ENCODE peak calls at places on chromosomes 13 and 19, in four cellular contexts. H is tibial nerve, S is ovary, U is OCI-LY7. B is an unnamed sample.

GRCh38 chr13:90757127-90757680 is 590.3 kb upstream of the MIR17HG start:
- DNase-seq in H (no peak), S (no peak), U (no peak), B (no peak)

GRCh38 chr13:42113478-42113877 is 65.0 kb downstream of the DGKH start:
- DNase-seq in U (no peak), H (no peak), S (no peak), B (no peak)

GRCh38 chr19:801861-802496 is 4.7 kb downstream of the PTBP1 start:
- DNase-seq in U (no peak), S (peak; percentile 63), H (no peak), B (no peak)

GRCh38 chr19:49567722-49568454 is 12.5 kb downstream of the NOSIP start:
- DNase-seq in H (no peak), U (no peak), S (no peak), B (no peak)

GRCh38 chr13:35599385-35599784 is 122.9 kb upstream of the MAB21L1 start:
- DNase-seq in H (no peak), S (no peak), U (no peak), B (no peak)

GRCh38 chr19:55598034-55598433 is 1.3 kb downstream of the FIZ1 start:
- DNase-seq in S (no peak), U (no peak), H (no peak), B (no peak)

GRCh38 chr13:54356849-54357248 is 1328.2 kb downstream of the OLFM4 start:
- DNase-seq in H (no peak), U (no peak), S (no peak), B (no peak)

GRCh38 chr13:30371649-30372265 is 50.5 kb upstream of the UBE2L5 start:
- DNase-seq in U (peak; percentile 100), H (no peak), S (no peak), B (no peak)

GRCh38 chr13:72696590-72696989 is 30.8 kb downstream of the MZT1 start:
- DNase-seq in U (no peak), S (no peak), H (no peak), B (no peak)

GRCh38 chr13:99033814-99034213 is 56.0 kb upstream of the DOCK9 start:
- DNase-seq in U (peak; percentile 37), H (no peak), S (no peak), B (no peak)

GRCh38 chr13:113859311-113860050 is 4.4 kb downstream of the GAS6 start:
- DNase-seq in S (peak; percentile 24), H (no peak), U (no peak), B (no peak)

GRCh38 chr13:83878691-83879410 is 3.4 kb downstream of the SLITRK1 start:
- DNase-seq in H (no peak), U (no peak), S (no peak), B (no peak)

GRCh38 chr19:10820173-10820572 is 15.8 kb downstream of the TMED1 start:
- DNase-seq in S (no peak), U (peak; percentile 34), H (no peak), B (no peak)

GRCh38 chr19:12782424-12783225 is 7.3 kb upstream of the HOOK2 start:
- DNase-seq in U (peak; percentile 54), H (peak; percentile 81), S (peak; percentile 96), B (peak; percentile 93)

GRCh38 chr13:40776681-40777165 is 5.7 kb upstream of the MRPS31 start:
- DNase-seq in H (no peak), U (peak; percentile 67), S (no peak), B (no peak)

GRCh38 chr13:43874512-43875092 is 4.9 kb downstream of the CCDC122 start:
- DNase-seq in U (peak; percentile 57), H (no peak), S (no peak), B (no peak)

GRCh38 chr13:100363874-100364273 is 224.7 kb downstream of the GGACT start:
- DNase-seq in H (no peak), U (no peak), S (no peak), B (no peak)

GRCh38 chr19:5988520-5989387 is 10.8 kb upstream of the RANBP3 start:
- DNase-seq in U (peak; percentile 44), S (no peak), H (no peak), B (no peak)

GRCh38 chr19:6736917-6737283 is 480 bp downstream of the GPR108 start:
- DNase-seq in H (no peak), S (no peak), U (no peak), B (no peak)

GRCh38 chr13:60756306-60756705 is 359.3 kb downstream of the TDRD3 start:
- DNase-seq in H (no peak), U (no peak), S (no peak), B (no peak)

GRCh38 chr19:888615-889385 is 4.2 kb downstream of the MED16 start:
- DNase-seq in S (no peak), U (no peak), H (no peak), B (no peak)

GRCh38 chr19:48608798-48609263 is 2.3 kb downstream of the SPACA4 start:
- DNase-seq in U (peak; percentile 74), S (no peak), H (no peak), B (no peak)

GRCh38 chr19:7348587-7349230 is at the start of gene ARHGEF18:
- DNase-seq in U (peak; percentile 97), S (no peak), H (no peak), B (peak; percentile 64)

GRCh38 chr19:17598953-17599352 is 43.5 kb downstream of the COLGALT1 start:
- DNase-seq in H (no peak), U (no peak), S (no peak), B (no peak)

GRCh38 chr13:51912091-51912490 is 50.3 kb downstream of the CCDC70 start:
- DNase-seq in U (peak; percentile 23), S (no peak), H (no peak), B (no peak)
- TF ChIP-seq CTCF in U (no peak), S (no peak), H (no peak), B (no peak)

DNA sequence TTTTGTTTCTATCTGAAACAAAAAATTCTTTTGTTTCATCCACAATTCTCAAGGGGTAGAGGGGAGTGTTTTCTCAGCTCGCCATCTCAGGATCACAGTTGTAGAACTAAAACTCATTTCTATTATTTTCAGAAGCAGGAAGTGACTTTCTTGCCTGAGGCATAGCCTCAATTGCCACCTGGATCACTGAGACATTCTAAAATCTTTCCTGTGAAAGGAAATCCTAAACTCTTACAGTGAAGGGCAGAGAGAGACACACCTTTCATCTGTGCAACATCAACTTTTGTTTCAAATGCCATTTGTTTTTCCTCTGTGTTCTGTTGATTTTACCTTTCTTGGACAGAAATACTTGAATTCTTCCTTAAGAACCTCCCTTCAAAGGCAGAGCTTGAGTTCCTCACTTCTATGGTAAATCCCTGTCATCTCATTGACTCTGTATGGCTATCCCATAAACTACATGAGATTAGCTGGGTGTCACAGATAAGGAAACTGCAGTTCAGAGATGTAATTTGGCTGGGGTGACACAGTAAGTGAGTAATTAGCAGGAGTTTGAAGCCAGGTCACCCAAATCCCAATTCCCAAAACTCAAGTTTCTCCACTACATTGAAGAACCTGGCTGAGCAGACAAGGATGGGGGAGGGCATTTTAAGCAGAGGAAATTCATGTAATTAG is 224.4 kb upstream of the HTR2A start:
- DNase-seq in U (no peak), S (no peak), H (no peak), B (no peak)
- H3K4me1 ChIP-seq in U (no peaks in the 10 kb centered on the region), S (no peaks in the 10 kb centered on the region), H (no peaks in the 10 kb centered on the region), B (no peaks in the 10 kb centered on the region)

DNA sequence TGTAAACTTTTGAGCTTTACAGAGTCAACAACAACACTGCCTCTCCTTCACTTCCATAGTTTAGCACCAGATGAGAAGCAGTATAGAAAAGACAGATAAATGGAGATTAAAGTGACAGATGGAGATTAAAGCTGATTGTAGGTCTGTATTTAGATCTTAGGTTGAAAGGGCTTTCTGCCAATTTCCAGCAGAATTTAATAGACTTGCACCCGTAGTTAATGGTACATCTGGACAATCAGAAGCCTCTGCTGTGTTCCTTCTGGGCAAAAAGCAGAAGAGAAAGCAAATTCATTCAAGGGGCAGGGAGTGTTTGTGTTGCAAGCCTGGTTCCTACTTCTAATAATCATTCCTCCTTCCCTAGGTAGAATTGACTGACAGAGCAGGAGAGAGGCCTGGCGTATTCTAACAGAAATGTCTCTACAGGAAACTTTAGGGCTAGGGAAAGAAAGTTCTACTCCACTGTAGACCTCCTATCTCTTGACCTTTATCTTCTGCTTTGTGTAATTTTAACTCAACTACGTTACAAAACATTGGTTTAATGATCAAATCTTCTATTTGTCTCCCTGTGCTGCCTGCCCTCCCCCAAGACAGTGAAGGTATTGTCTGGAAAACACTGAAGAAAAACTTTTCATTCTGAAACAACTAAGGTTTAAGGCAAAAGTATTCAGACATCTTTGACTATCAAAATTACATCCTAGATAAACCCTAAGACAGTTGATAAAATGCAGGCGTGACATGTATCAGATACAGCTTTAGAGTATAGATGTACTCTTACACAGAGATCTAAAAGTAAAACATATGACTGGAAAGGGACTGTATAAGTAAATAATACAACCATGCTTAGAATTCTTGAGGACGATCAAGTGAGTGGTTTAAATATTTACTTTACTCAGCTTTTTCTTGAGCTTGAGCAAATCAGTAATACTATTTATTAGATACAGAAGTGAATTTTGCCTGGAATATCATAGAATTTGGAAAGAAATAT is 44.5 kb downstream of the GPC6 start:
- DNase-seq in S (no peak), H (no peak), U (no peak), B (no peak)
- TF ChIP-seq CTCF in S (no peak), H (no peak), U (no peak), B (no peak)

GRCh38 chr19:14113762-14114414 is 3.7 kb downstream of the PRKACA start:
- DNase-seq in S (peak; percentile 73), U (peak; percentile 31), H (no peak), B (no peak)
- H3K4me1 ChIP-seq in S (peaks cover 33% of the 10 kb centered on the region), U (peaks cover 30% of the 10 kb centered on the region), H (peaks cover 44% of the 10 kb centered on the region), B (peaks cover 68% of the 10 kb centered on the region)

DNA sequence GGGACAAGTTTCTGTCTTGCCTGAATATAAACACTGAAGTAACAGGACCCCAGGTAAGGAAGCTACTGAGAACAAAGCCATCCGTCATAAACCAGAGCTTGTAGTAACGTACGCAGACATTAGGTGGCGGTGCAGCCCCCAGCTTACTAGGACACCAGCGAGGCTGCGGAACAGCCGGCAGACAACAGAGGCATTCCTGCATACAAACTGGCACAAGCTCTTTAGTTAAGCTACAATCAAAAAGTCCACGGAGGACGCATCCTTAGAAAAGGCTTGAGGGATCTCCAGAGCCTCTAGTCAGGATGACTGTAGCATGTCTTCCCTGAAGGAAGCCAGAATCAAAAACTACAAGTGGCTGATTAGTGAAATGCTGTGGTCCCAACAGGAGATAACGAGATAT is 26.2 kb downstream of the ZNF160 start:
- DNase-seq in U (peak; percentile 25), S (no peak), H (peak; percentile 16), B (no peak)
- TF ChIP-seq CTCF in U (peak; percentile 75), S (peak; percentile 30), H (peak; percentile 13), B (no peak)

GRCh38 chr13:73822671-73823592 is 311.3 kb downstream of the KLF12 start:
- DNase-seq in H (no peak), U (no peak), S (no peak), B (no peak)

GRCh38 chr13:73819711-73820110 is 314.5 kb downstream of the KLF12 start:
- DNase-seq in S (no peak), H (no peak), U (no peak), B (no peak)

GRCh38 chr13:73820285-73820684 is 313.9 kb downstream of the KLF12 start:
- DNase-seq in S (no peak), H (no peak), U (no peak), B (no peak)

GRCh38 chr13:73816702-73817101 is 317.5 kb downstream of the KLF12 start:
- DNase-seq in H (no peak), S (no peak), U (no peak), B (no peak)

GRCh38 chr13:73820688-73821087 is 313.5 kb downstream of the KLF12 start:
- DNase-seq in U (no peak), H (no peak), S (no peak), B (no peak)
- H3K4me1 ChIP-seq in U (no peaks in the 10 kb centered on the region), H (no peaks in the 10 kb centered on the region), S (no peaks in the 10 kb centered on the region), B (no peaks in the 10 kb centered on the region)

GRCh38 chr19:44113138-44113783 is at the start of gene ZNF225:
- DNase-seq in S (peak; percentile 92), U (peak; percentile 97), H (peak; percentile 94), B (peak; percentile 92)
- TF ChIP-seq CTCF in S (peak; percentile 33), U (no peak), H (no peak), B (no peak)

GRCh38 chr19:33281296-33281926 is 20.9 kb downstream of the CEBPA start:
- DNase-seq in U (no peak), H (no peak), S (no peak), B (no peak)
- H3K4me1 ChIP-seq in U (no peaks in the 10 kb centered on the region), H (no peaks in the 10 kb centered on the region), S (no peaks in the 10 kb centered on the region), B (no peaks in the 10 kb centered on the region)